ENCODE peak calls at places on chromosomes 4 and X, in seven cellular contexts. F, R, X, A, T, Z and B are unnamed samples. For H3K4me1, the result is how much of the 10 kb centered on the place peaks cover.

GRCh38 chrX:136850441-136851175 is 29.9 kb downstream of the RBMX start:
- DNase-seq in F (no peak), R (no peak), X (no peak), A (no peak), T (no peak), Z (no peak), B (no peak)

GRCh38 chr4:38223801-38224236 is 263.6 kb downstream of the PTTG2 start:
- DNase-seq in F (peak), R (no peak), X (no peak), A (no peak), T (no peak), Z (no peak), B (no peak)

GRCh38 chr4:77488882-77489281 is 116.7 kb upstream of the CXCL13 start:
- DNase-seq in F (no peak), R (no peak), X (no peak), A (no peak), T (no peak), Z (no peak), B (peak)

GRCh38 chr4:159434496-159435241 is 331.8 kb downstream of the RAPGEF2 start:
- DNase-seq in F (no peak), R (no peak), X (no peak), A (no peak), T (no peak), Z (no peak), B (no peak)

GRCh38 chrX:46953597-46953996 is 41.4 kb downstream of the JADE3 start:
- DNase-seq in F (no peak), R (peak), X (no peak), A (no peak), T (peak), Z (no peak), B (no peak)

GRCh38 chrX:12894074-12894691 is 12.2 kb upstream of the TLR8 start:
- DNase-seq in F (peak), R (peak), X (peak), A (peak), T (no peak), Z (peak), B (peak)

GRCh38 chrX:128781506-128781905 is 729.3 kb upstream of the ACTRT1 start:
- DNase-seq in F (peak), R (peak), X (no peak), A (no peak), T (peak), Z (peak), B (peak)

GRCh38 chr4:40607224-40607623 is 22.4 kb downstream of the RBM47 start:
- DNase-seq in F (no peak), R (no peak), X (no peak), A (no peak), T (no peak), Z (no peak), B (no peak)

GRCh38 chr4:14348506-14348905 is 653.8 kb upstream of the CPEB2 start:
- DNase-seq in F (no peak), R (no peak), X (no peak), A (no peak), T (no peak), Z (no peak), B (no peak)

GRCh38 chr4:127211377-127212268 is 421.1 kb upstream of the INTU start:
- DNase-seq in F (no peak), R (peak), X (no peak), A (no peak), T (no peak), Z (no peak), B (no peak)

GRCh38 chrX:101550362-101550761 is at the start of gene ARMCX1:
- DNase-seq in F (peak), R (peak), X (peak), A (no peak), T (peak), Z (peak), B (peak)

GRCh38 chr4:12889054-12889453 is 595.1 kb downstream of the RAB28 start:
- DNase-seq in F (no peak), R (no peak), X (peak), A (no peak), T (no peak), Z (no peak), B (no peak)

GRCh38 chr4:20487446-20487845 is 212.8 kb upstream of the PACRGL start:
- DNase-seq in F (no peak), R (no peak), X (no peak), A (no peak), T (no peak), Z (no peak), B (no peak)

GRCh38 chrX:144616317-144616716 is 631.0 kb upstream of the SPANXN1 start:
- DNase-seq in F (no peak), R (no peak), X (no peak), A (no peak), T (no peak), Z (no peak), B (no peak)

GRCh38 chrX:82813671-82814078 is 694.4 kb upstream of the POU3F4 start:
- DNase-seq in F (no peak), R (no peak), X (no peak), A (peak), T (peak), Z (no peak), B (peak)

GRCh38 chr4:112938461-112939058 is 110.9 kb upstream of the ANK2 start:
- DNase-seq in F (no peak), R (no peak), X (no peak), A (peak), T (peak), Z (peak), B (no peak)

GRCh38 chr4:156303708-156304107 is 350.0 kb upstream of the CTSO start:
- DNase-seq in F (no peak), R (no peak), X (no peak), A (no peak), T (no peak), Z (no peak), B (no peak)

GRCh38 chr4:174479140-174479539 is 43.1 kb downstream of the HPGD start:
- DNase-seq in F (no peak), R (no peak), X (no peak), A (no peak), T (no peak), Z (no peak), B (no peak)

GRCh38 chr4:107017681-107018321 is 18.3 kb downstream of the DKK2 start:
- DNase-seq in F (no peak), R (no peak), X (no peak), A (no peak), T (no peak), Z (no peak), B (no peak)

GRCh38 chrX:150680974-150681373 is 12.2 kb upstream of the MTMR1 start:
- DNase-seq in F (no peak), R (peak), X (no peak), A (peak), T (no peak), Z (peak), B (no peak)

GRCh38 chrX:108735680-108736508 is 469 bp downstream of the IRS4 start:
- DNase-seq in F (no peak), R (peak), X (no peak), A (no peak), T (no peak), Z (peak), B (no peak)

GRCh38 chr4:109967798-109968520 is 55.3 kb downstream of the EGF start:
- DNase-seq in F (peak), R (no peak), X (no peak), A (no peak), T (no peak), Z (no peak), B (no peak)

GRCh38 chr4:148152868-148153630 is 289.2 kb downstream of the NR3C2 start:
- DNase-seq in F (no peak), R (no peak), X (no peak), A (no peak), T (no peak), Z (no peak), B (peak)

GRCh38 chrX:110509778-110510510 is 151.3 kb downstream of the RTL9 start:
- DNase-seq in F (no peak), R (no peak), X (no peak), A (no peak), T (peak), Z (peak), B (peak)

GRCh38 chrX:37800762-37801161 is 20.9 kb downstream of the CYBB start:
- DNase-seq in F (no peak), R (no peak), X (no peak), A (no peak), T (no peak), Z (no peak), B (no peak)

GRCh38 chr4:1504786-1505500 is 98.7 kb upstream of the NKX1-1 start:
- DNase-seq in F (peak), R (no peak), X (no peak), A (no peak), T (no peak), Z (no peak), B (peak)

GRCh38 chr4:93827272-93827947 is 1.1 kb upstream of the ATOH1 start:
- DNase-seq in F (peak), R (no peak), X (no peak), A (no peak), T (no peak), Z (peak), B (no peak)

GRCh38 chr4:26133840-26134239 is 187.0 kb upstream of the RBPJ start:
- DNase-seq in F (no peak), R (no peak), X (no peak), A (no peak), T (no peak), Z (no peak), B (no peak)

GRCh38 chrX:22159071-22159470 is 113.6 kb upstream of the CBLL2 start:
- DNase-seq in F (no peak), R (no peak), X (no peak), A (no peak), T (no peak), Z (no peak), B (peak)

GRCh38 chr4:27628609-27629008 is 768.0 kb downstream of the STIM2 start:
- DNase-seq in F (no peak), R (no peak), X (no peak), A (no peak), T (no peak), Z (no peak), B (no peak)

GRCh38 chr4:159547645-159548308 is 444.9 kb downstream of the RAPGEF2 start:
- DNase-seq in F (no peak), R (no peak), X (no peak), A (no peak), T (no peak), Z (no peak), B (no peak)

GRCh38 chr4:26032142-26032541 is 118.1 kb downstream of the SMIM20 start:
- DNase-seq in F (no peak), R (no peak), X (no peak), A (no peak), T (no peak), Z (no peak), B (no peak)

GRCh38 chr4:155173371-155173770 is 35.1 kb upstream of the NPY2R start:
- DNase-seq in F (no peak), R (no peak), X (no peak), A (no peak), T (no peak), Z (no peak), B (no peak)

GRCh38 chr4:138112389-138112788 is 129.8 kb downstream of the SLC7A11 start:
- DNase-seq in F (no peak), R (no peak), X (no peak), A (no peak), T (no peak), Z (no peak), B (no peak)

GRCh38 chr4:1579834-1580686 is 104.1 kb downstream of the FAM53A start:
- DNase-seq in F (peak), R (peak), X (peak), A (peak), T (peak), Z (peak), B (peak)

GRCh38 chr4:107035711-107036601 is at the start of gene DKK2:
- DNase-seq in F (peak), R (no peak), X (no peak), A (no peak), T (no peak), Z (peak), B (no peak)

GRCh38 chrX:49242545-49243066 is 7.3 kb downstream of the CCDC22 start:
- DNase-seq in F (no peak), R (no peak), X (no peak), A (no peak), T (no peak), Z (no peak), B (no peak)

GRCh38 chr4:55613621-55614020 is 21.6 kb upstream of the PDCL2 start:
- DNase-seq in F (no peak), R (no peak), X (no peak), A (no peak), T (no peak), Z (no peak), B (no peak)

GRCh38 chr4:55609393-55609821 is 17.4 kb upstream of the PDCL2 start:
- DNase-seq in F (no peak), R (no peak), X (no peak), A (no peak), T (no peak), Z (no peak), B (peak)

GRCh38 chr4:55611358-55612059 is 19.5 kb upstream of the PDCL2 start:
- DNase-seq in F (no peak), R (no peak), X (no peak), A (no peak), T (no peak), Z (no peak), B (no peak)

GRCh38 chr4:55615008-55615407 is 21.1 kb downstream of the NMU start:
- DNase-seq in F (no peak), R (no peak), X (no peak), A (no peak), T (no peak), Z (no peak), B (no peak)

DNA sequence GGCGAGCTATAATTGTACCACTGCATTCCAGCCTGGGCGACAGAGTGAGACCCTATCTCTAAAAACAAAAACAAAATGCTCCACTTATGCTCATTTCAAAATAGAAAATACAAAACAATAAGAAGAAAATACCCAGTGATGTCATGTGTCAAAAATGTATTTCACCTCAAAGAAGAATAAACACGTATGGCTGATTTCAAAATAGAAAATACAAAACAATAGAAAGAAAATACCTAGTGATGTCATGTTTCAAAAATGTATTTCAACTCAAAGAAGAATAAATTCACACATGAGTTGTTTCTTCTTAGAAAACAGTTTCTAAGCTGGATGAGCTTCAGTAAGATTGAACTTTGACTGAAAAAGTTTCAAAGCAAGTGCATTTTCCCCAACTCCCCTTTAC is 20.3 kb upstream of the PDCL2 start:
- DNase-seq in F (no peak), R (no peak), X (no peak), A (no peak), T (no peak), Z (no peak), B (no peak)
- H3K4me1 ChIP-seq in F (under half), R (under half), X (under half), A (under half), T (under half), Z (under half), B (under half)

GRCh38 chr4:5888706-5889696 is 3.9 kb downstream of the CRMP1 start:
- DNase-seq in F (no peak), R (no peak), X (no peak), A (no peak), T (no peak), Z (no peak), B (no peak)
- H3K4me3 ChIP-seq in F (no peak), R (peak), X (peak), A (no peak), T (peak), Z (peak), B (peak)

GRCh38 chrX:45758319-45758718 is 557.6 kb upstream of the DIPK2B start:
- DNase-seq in F (peak), R (no peak), X (no peak), A (no peak), T (no peak), Z (no peak), B (no peak)
- H3K4me1 ChIP-seq in F (under half), R (under half), X (under half), A (half or more), T (under half), Z (under half), B (under half)

DNA sequence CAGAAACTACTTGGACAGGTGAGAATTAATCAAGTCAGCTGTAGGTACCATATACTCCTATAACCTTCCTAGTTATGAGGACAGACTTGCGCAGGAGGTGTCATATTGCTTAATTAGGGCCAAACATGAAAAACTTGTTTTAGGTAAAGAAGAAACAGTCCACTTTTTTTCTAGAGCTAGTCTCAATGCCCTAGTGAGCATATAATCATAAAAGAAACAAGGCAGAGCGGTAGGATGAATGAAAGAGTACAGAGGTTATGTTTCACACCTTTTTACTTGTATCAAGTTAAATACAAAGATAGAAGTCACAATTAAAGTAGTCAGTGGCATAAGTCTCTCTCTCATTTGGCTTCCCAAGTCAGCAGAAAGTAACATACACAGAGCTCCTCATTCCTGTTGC is 88.9 kb downstream of the RPS6KA6 start:
- DNase-seq in F (no peak), R (no peak), X (no peak), A (no peak), T (no peak), Z (no peak), B (no peak)
- H3K4me3 ChIP-seq in F (no peak), R (no peak), X (no peak), A (no peak), T (no peak), Z (no peak), B (no peak)

DNA sequence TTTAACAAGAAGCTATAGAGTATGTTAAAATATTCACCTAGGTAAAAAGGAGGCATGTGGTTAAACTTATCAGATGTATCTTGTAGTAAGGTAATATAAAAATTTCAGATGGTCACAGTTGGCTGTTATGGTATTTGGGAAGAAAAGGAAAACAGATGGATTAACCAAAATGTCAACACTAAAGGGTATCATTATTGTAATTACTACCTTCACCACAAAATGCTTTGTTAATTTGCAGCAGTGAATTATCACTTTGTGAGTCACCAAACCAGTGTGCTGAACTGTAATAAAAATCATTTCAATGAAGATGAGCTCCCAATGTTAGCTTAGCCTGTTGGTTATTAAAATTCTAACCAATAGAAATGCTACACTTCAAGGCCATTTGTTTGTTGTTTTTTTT is 233.9 kb downstream of the RPA4 start:
- DNase-seq in F (no peak), R (no peak), X (no peak), A (no peak), T (no peak), Z (no peak), B (no peak)
- H3K4me1 ChIP-seq in F (under half), R (under half), X (under half), A (under half), T (under half), Z (under half), B (under half)

GRCh38 chr4:124028172-124028571 is 631.6 kb downstream of the SPRY1 start:
- DNase-seq in F (no peak), R (no peak), X (no peak), A (no peak), T (no peak), Z (no peak), B (peak)

GRCh38 chr4:124030038-124030638 is 633.5 kb downstream of the SPRY1 start:
- DNase-seq in F (no peak), R (peak), X (peak), A (no peak), T (no peak), Z (peak), B (no peak)

GRCh38 chr4:124019749-124020549 is 623.4 kb downstream of the SPRY1 start:
- DNase-seq in F (no peak), R (no peak), X (no peak), A (no peak), T (no peak), Z (no peak), B (no peak)

GRCh38 chr4:124025423-124025822 is 628.8 kb downstream of the SPRY1 start:
- DNase-seq in F (no peak), R (no peak), X (no peak), A (no peak), T (no peak), Z (no peak), B (no peak)
- H3K4me3 ChIP-seq in F (no peak), R (no peak), X (no peak), A (no peak), T (no peak), Z (no peak), B (no peak)

DNA sequence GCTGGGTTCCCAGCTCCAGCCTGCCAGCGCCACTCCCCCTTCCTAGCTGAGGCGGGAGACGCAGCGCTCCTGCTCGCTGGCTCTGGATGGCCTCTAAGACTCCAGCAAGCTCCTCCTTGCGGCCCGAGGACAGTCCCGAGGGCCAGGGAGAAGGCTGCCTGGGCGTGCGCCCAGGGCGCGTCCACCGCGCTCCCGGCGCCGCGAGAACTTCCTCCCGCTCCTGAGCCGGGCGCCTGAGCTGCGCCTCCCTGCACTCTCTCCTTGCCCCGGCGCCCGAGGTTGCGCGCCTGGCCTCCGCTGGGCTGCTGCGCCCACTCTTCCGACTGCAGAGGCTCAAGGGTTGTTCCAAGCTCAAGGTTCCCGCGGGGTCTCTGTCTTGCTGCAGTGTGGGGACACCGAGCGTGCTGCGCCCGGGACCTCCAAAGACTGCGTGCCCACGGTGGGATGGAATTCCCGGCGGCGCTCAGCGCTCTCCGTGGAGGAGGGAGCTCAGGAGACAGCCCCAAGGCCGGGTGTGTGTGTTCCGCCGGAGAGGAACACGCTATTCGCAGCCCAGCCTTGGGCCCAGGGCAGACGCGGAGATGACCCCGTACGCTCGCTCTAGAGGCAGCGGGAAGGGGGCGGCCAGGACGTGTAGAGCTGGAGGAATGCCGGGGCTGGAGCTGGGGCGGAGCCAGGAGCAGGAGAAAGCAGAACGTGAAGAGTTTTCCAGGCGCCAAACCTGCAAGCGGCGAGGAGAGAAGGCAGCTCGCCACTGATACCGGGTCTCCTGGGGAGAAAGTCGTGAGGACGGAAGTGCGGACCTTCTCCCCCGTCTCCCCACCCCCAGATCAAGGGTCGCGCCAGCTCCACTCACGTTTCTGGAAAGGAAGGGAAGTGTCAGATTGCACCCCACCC is at the start of gene ARHGAP6:
- DNase-seq in F (peak), R (peak), X (peak), A (no peak), T (peak), Z (peak), B (peak)
- H3K4me1 ChIP-seq in F (under half), R (under half), X (under half), A (under half), T (under half), Z (under half), B (under half)